ENCODE peak calls at places on chromosomes 11 and 22, in seven cellular contexts. Y is caudate nucleus; I is ELF-1; X is NB4; D is DMS79; M is fibroblast of mammary gland; K is stimulated activated CD4-positive, alpha-beta T cell treated with anti-CD3 and anti-CD28 coated beads, Interleukin-1b, Interleukin-23, amount 100 ng/mL, for 1 hour. U is an unnamed sample.

GRCh38 chr11:72584293-72584921 is 89.8 kb downstream of the PDE2A start:
- DNase-seq in Y (no peak), I (peak), X (no peak), D (no peak), M (peak), K (peak), U (no peak)

GRCh38 chr11:94784884-94785283 is 16.7 kb downstream of the AMOTL1 start:
- DNase-seq in Y (no peak), I (no peak), X (no peak), D (no peak), M (no peak), K (no peak), U (no peak)

GRCh38 chr11:62599069-62599696 is 2.5 kb downstream of the MTA2 start:
- DNase-seq in Y (peak), I (peak), X (peak), D (peak), M (peak), K (peak), U (peak)

GRCh38 chr11:59186130-59186594 is 14.2 kb downstream of the DTX4 start:
- DNase-seq in Y (peak), I (peak), X (peak), D (no peak), M (no peak), K (no peak), U (peak)

GRCh38 chr11:35141538-35141937 is 2.6 kb downstream of the CD44 start:
- DNase-seq in Y (no peak), I (no peak), X (peak), D (no peak), M (no peak), K (no peak), U (no peak)

GRCh38 chr11:76543006-76543703 is 98.3 kb downstream of the EMSY start:
- DNase-seq in Y (no peak), I (no peak), X (no peak), D (no peak), M (peak), K (no peak), U (no peak)

GRCh38 chr22:42844756-42845155 is 12.3 kb downstream of the ARFGAP3 start:
- DNase-seq in Y (no peak), I (peak), X (no peak), D (no peak), M (peak), K (no peak), U (no peak)

GRCh38 chr11:107102692-107103463 is 84.6 kb upstream of the GUCY1A2 start:
- DNase-seq in Y (no peak), I (no peak), X (no peak), D (no peak), M (no peak), K (no peak), U (peak)

GRCh38 chr22:41274856-41275255 is 11.1 kb downstream of the RANGAP1 start:
- DNase-seq in Y (no peak), I (no peak), X (no peak), D (no peak), M (no peak), K (no peak), U (no peak)

GRCh38 chr11:36510567-36511020 is 522 bp upstream of the TRAF6 start:
- DNase-seq in Y (no peak), I (no peak), X (no peak), D (no peak), M (peak), K (no peak), U (no peak)

GRCh38 chr22:25497269-25497668 is 67.2 kb upstream of the GRK3 start:
- DNase-seq in Y (no peak), I (no peak), X (no peak), D (no peak), M (peak), K (no peak), U (no peak)

GRCh38 chr22:23875801-23876200 is 18.1 kb downstream of the SLC2A11 start:
- DNase-seq in Y (no peak), I (no peak), X (no peak), D (no peak), M (no peak), K (no peak), U (no peak)

GRCh38 chr11:108340958-108341357 is 118.1 kb downstream of the ATM start:
- DNase-seq in Y (no peak), I (peak), X (no peak), D (no peak), M (no peak), K (no peak), U (no peak)

GRCh38 chr11:133999355-133999754 is 42.6 kb upstream of the IGSF9B start:
- DNase-seq in Y (no peak), I (no peak), X (peak), D (no peak), M (no peak), K (no peak), U (peak)

GRCh38 chr22:37189011-37189466 is 992 bp upstream of the C1QTNF6 start:
- DNase-seq in Y (no peak), I (peak), X (no peak), D (no peak), M (peak), K (no peak), U (no peak)

GRCh38 chr11:111833524-111833923 is 37.9 kb downstream of the ALG9 start:
- DNase-seq in Y (no peak), I (no peak), X (no peak), D (no peak), M (peak), K (no peak), U (peak)

GRCh38 chr11:27233654-27234042 is 129.4 kb downstream of the CCDC34 start:
- DNase-seq in Y (no peak), I (no peak), X (peak), D (no peak), M (no peak), K (no peak), U (no peak)

GRCh38 chr22:48870436-48870835 is 957.2 kb downstream of the BRD1 start:
- DNase-seq in Y (no peak), I (no peak), X (no peak), D (no peak), M (no peak), K (no peak), U (peak)

GRCh38 chr22:25710501-25710900 is 31.5 kb upstream of the MYO18B start:
- DNase-seq in Y (no peak), I (no peak), X (no peak), D (no peak), M (no peak), K (no peak), U (no peak)

GRCh38 chr11:105312266-105312665 is 172.7 kb upstream of the CARD18 start:
- DNase-seq in Y (no peak), I (no peak), X (no peak), D (no peak), M (no peak), K (no peak), U (no peak)

GRCh38 chr22:41178425-41178975 is 26.6 kb upstream of the L3MBTL2 start:
- DNase-seq in Y (no peak), I (no peak), X (no peak), D (no peak), M (no peak), K (no peak), U (no peak)

GRCh38 chr11:9525116-9525515 is 48.4 kb upstream of the WEE1 start:
- DNase-seq in Y (no peak), I (no peak), X (no peak), D (no peak), M (no peak), K (no peak), U (no peak)

GRCh38 chr11:20114588-20114987 is 45.7 kb downstream of the DBX1 start:
- DNase-seq in Y (no peak), I (no peak), X (no peak), D (no peak), M (peak), K (no peak), U (no peak)

GRCh38 chr22:23452231-23453010 is 127.7 kb downstream of the IGLL1 start:
- DNase-seq in Y (no peak), I (no peak), X (no peak), D (no peak), M (no peak), K (no peak), U (no peak)

GRCh38 chr11:117868088-117868487 is 8.4 kb downstream of the FXYD6 start:
- DNase-seq in Y (no peak), I (no peak), X (no peak), D (no peak), M (no peak), K (no peak), U (no peak)

GRCh38 chr22:26182723-26183122 is 13.5 kb downstream of the SEZ6L start:
- DNase-seq in Y (no peak), I (no peak), X (no peak), D (no peak), M (no peak), K (no peak), U (no peak)

GRCh38 chr11:19953909-19954308 is 206.4 kb downstream of the DBX1 start:
- DNase-seq in Y (no peak), I (peak), X (peak), D (no peak), M (peak), K (no peak), U (peak)

GRCh38 chr22:49323751-49324415 is 503.8 kb downstream of the BRD1 start:
- DNase-seq in Y (no peak), I (no peak), X (no peak), D (no peak), M (no peak), K (no peak), U (no peak)

GRCh38 chr11:76276773-76277155 is 70.5 kb upstream of the WNT11 start:
- DNase-seq in Y (no peak), I (no peak), X (no peak), D (no peak), M (no peak), K (no peak), U (no peak)

GRCh38 chr22:21624120-21624879 is 5.5 kb downstream of the YDJC start:
- DNase-seq in Y (no peak), I (peak), X (peak), D (no peak), M (peak), K (no peak), U (peak)

GRCh38 chr22:45997077-45997774 is 20.3 kb upstream of the WNT7B start:
- DNase-seq in Y (peak), I (peak), X (peak), D (no peak), M (peak), K (no peak), U (no peak)